ENCODE peak calls at places on chromosomes 2 and 18, in seven cellular contexts. L is IMR-90, T is mesendoderm, I is H1, E is neuronal stem cell, K is trophoblast cell, R is H9. X is an unnamed sample.

GRCh38 chr18:78183815-78184214 is 795.8 kb upstream of the SALL3 start:
- DNase-seq in E (no peak), L (no peak), T (no peak), R (no peak), I (no peak), K (no peak), X (no peak)

GRCh38 chr2:134137182-134137595 is 116.7 kb upstream of the MGAT5 start:
- DNase-seq in R (no peak), L (peak; percentile 55), T (no peak), I (no peak), E (no peak), K (no peak), X (peak; percentile 76)

GRCh38 chr18:78495550-78495949 is 484.1 kb upstream of the SALL3 start:
- DNase-seq in I (no peak), L (no peak), R (no peak), T (no peak), E (no peak), K (no peak), X (no peak)

GRCh38 chr2:2026252-2026831 is 282.0 kb upstream of the PXDN start:
- DNase-seq in T (no peak), K (no peak), R (no peak), E (no peak), L (no peak), I (no peak), X (no peak)

GRCh38 chr2:38374978-38375377 is 2.1 kb downstream of the ATL2 start:
- DNase-seq in E (peak; percentile 35), L (no peak), R (no peak), T (no peak), K (no peak), I (no peak), X (peak; percentile 31)

GRCh38 chr2:183244300-183244849 is 120.1 kb downstream of the NUP35 start:
- DNase-seq in I (no peak), E (no peak), L (no peak), R (peak; percentile 38), T (peak; percentile 62), K (no peak), X (no peak)

GRCh38 chr2:8270699-8271098 is 411.2 kb upstream of the ID2 start:
- DNase-seq in L (no peak), E (no peak), R (no peak), I (no peak), K (no peak), T (no peak), X (no peak)

GRCh38 chr2:46119453-46119852 is 177.8 kb upstream of the EPAS1 start:
- DNase-seq in K (peak; percentile 87), L (no peak), E (no peak), R (no peak), I (no peak), T (no peak), X (no peak)

GRCh38 chr2:174656035-174656434 is 58.4 kb upstream of the WIPF1 start:
- DNase-seq in I (no peak), T (no peak), E (no peak), L (no peak), K (no peak), R (no peak), X (no peak)

GRCh38 chr18:35730738-35731370 is 149.3 kb downstream of the GALNT1 start:
- DNase-seq in K (no peak), R (no peak), T (no peak), L (peak; percentile 4), I (no peak), E (no peak), X (no peak)

GRCh38 chr18:48889115-48889941 is 61.4 kb downstream of the SMAD7 start:
- DNase-seq in I (no peak), L (no peak), E (peak; percentile 14), T (peak; percentile 72), K (no peak), R (peak; percentile 80), X (peak; percentile 37)

GRCh38 chr2:210458395-210458794 is 18.2 kb downstream of the LANCL1 start:
- DNase-seq in R (no peak), E (no peak), K (no peak), L (no peak), T (no peak), I (no peak), X (no peak)
- H3K79me1 ChIP-seq in R (no peaks in the 10 kb centered on the region), E (no peaks in the 10 kb centered on the region), K (no peaks in the 10 kb centered on the region), L (no peaks in the 10 kb centered on the region), T (no peaks in the 10 kb centered on the region), I (no peaks in the 10 kb centered on the region), X (peaks cover 22% of the 10 kb centered on the region)

GRCh38 chr18:53234610-53235009 is 894.6 kb downstream of the DCC start:
- DNase-seq in E (no peak), K (no peak), R (no peak), T (no peak), I (no peak), L (no peak), X (no peak)
- H3K79me1 ChIP-seq in E (no peaks in the 10 kb centered on the region), K (no peaks in the 10 kb centered on the region), R (no peaks in the 10 kb centered on the region), T (no peaks in the 10 kb centered on the region), I (no peaks in the 10 kb centered on the region), L (no peaks in the 10 kb centered on the region), X (no peaks in the 10 kb centered on the region)

GRCh38 chr2:218736535-218736934 is 25.9 kb downstream of the TTLL4 start:
- DNase-seq in E (no peak), T (no peak), I (no peak), L (no peak), R (no peak), K (no peak), X (no peak)
- H3K79me1 ChIP-seq in E (peaks cover 4% of the 10 kb centered on the region), T (peaks cover 31% of the 10 kb centered on the region), I (peaks cover 19% of the 10 kb centered on the region), L (peaks cover 40% of the 10 kb centered on the region), R (peaks cover 5% of the 10 kb centered on the region), K (no peaks in the 10 kb centered on the region), X (peaks cover 43% of the 10 kb centered on the region)

GRCh38 chr2:233821196-233821595 is 33.1 kb downstream of the HJURP start:
- DNase-seq in T (no peak), E (no peak), R (no peak), I (no peak), K (no peak), L (no peak), X (no peak)
- H3K79me1 ChIP-seq in T (no peaks in the 10 kb centered on the region), E (no peaks in the 10 kb centered on the region), R (no peaks in the 10 kb centered on the region), I (no peaks in the 10 kb centered on the region), K (no peaks in the 10 kb centered on the region), L (no peaks in the 10 kb centered on the region), X (no peaks in the 10 kb centered on the region)

GRCh38 chr2:207243601-207244000 is 77.9 kb upstream of the KLF7 start:
- DNase-seq in R (no peak), L (no peak), K (no peak), T (no peak), I (no peak), E (no peak), X (no peak)
- H3K79me1 ChIP-seq in R (no peaks in the 10 kb centered on the region), L (peaks cover 31% of the 10 kb centered on the region), K (no peaks in the 10 kb centered on the region), T (no peaks in the 10 kb centered on the region), I (no peaks in the 10 kb centered on the region), E (no peaks in the 10 kb centered on the region), X (no peaks in the 10 kb centered on the region)

DNA sequence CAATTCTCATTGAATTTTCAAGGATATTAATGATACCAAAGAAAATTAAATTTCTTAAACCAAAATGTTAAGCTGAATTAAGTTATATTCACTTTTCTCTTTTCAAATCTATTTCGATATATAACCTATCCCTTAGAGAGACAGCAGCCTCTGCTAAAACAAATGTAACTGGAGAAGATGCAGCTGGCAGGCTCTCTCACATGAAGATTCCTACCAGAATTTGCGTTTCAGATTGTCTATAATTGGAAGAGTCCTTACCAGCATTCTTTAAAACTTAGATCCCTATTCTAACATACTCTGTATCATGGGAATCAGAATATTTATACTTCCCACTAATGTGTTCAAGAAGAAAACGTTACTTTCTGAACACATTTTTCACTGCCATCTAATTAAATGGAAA is 1.6 kb downstream of the PTPN2 start:
- DNase-seq in E (no peak), I (no peak), K (no peak), L (peak; percentile 57), T (no peak), R (no peak), X (peak; percentile 34)
- H3K79me1 ChIP-seq in E (peaks cover 6% of the 10 kb centered on the region), I (peaks cover 7% of the 10 kb centered on the region), K (peaks cover 12% of the 10 kb centered on the region), L (peaks cover 21% of the 10 kb centered on the region), T (peaks cover 21% of the 10 kb centered on the region), R (peaks cover 5% of the 10 kb centered on the region), X (peaks cover 15% of the 10 kb centered on the region)

GRCh38 chr2:73821227-73821626 is 7.5 kb upstream of the STAMBP start:
- DNase-seq in L (no peak), K (no peak), R (no peak), E (no peak), I (no peak), T (no peak), X (no peak)
- H3K79me1 ChIP-seq in L (no peaks in the 10 kb centered on the region), K (no peaks in the 10 kb centered on the region), R (no peaks in the 10 kb centered on the region), E (no peaks in the 10 kb centered on the region), I (no peaks in the 10 kb centered on the region), T (no peaks in the 10 kb centered on the region), X (no peaks in the 10 kb centered on the region)

DNA sequence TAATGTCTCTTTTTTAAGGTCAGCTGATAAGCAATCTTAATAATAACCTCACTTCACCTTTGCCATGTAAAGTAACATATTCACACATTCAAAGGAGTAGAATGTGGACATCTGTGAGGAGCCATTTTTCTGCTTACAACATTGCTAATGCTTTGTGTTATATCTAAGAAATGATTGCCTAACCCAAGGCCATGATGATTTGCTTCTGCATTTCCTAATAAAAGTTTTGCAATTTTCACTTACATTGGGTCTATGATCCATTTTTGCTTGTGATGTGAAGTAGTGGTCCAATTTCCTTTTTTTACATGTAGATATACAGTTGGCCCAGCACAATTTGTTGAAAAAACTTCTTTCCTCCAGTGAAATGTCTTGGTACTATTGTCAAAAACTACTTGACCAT is 22.0 kb downstream of the RELCH start:
- DNase-seq in E (no peak), T (no peak), K (peak; percentile 31), R (no peak), I (no peak), L (no peak), X (no peak)
- H3K79me1 ChIP-seq in E (no peaks in the 10 kb centered on the region), T (peaks cover 8% of the 10 kb centered on the region), K (no peaks in the 10 kb centered on the region), R (peaks cover 4% of the 10 kb centered on the region), I (peaks cover 2% of the 10 kb centered on the region), L (peaks cover 25% of the 10 kb centered on the region), X (peaks cover 20% of the 10 kb centered on the region)

X was measured in mesenchymal stem cell.